ENCODE peak calls at places on chromosomes 2 and 18, in five cellular contexts. D is activated T-helper 1 cell treated with anti-CD3 and anti-CD28 coated beads, Interleukin-12 subunit alpha, Interleukin-12 subunit beta, Interleukin-2, Interleukin-4 antibody, amounts not matched to agents 30 ng/mL and 10 ng/mL and 1 ng/mL, durations not matched to agents 14 hours and 24 hours and 36 hours; L is GM12865; G is WTC11; S is ACHN. U is an unnamed sample.

GRCh38 chr18:76390452-76391035 is 104.5 kb downstream of the ZNF516 start:
- DNase-seq in D (no peak), G (no peak), L (no peak), S (no peak), U (no peak)

GRCh38 chr2:7725850-7726242 is 808.6 kb downstream of the RNF144A start:
- DNase-seq in G (no peak), L (no peak), S (no peak), D (no peak), U (no peak)

GRCh38 chr2:242053921-242054320 is 184.4 kb downstream of the RTP5 start:
- DNase-seq in D (no peak), G (no peak), L (no peak), S (no peak), U (no peak)

GRCh38 chr2:96308248-96308647 is 2.9 kb upstream of the SNRNP200 start:
- DNase-seq in L (no peak), S (no peak), G (no peak), D (no peak), U (no peak)

GRCh38 chr2:235577404-235578330 is 83.8 kb downstream of the AGAP1 start:
- DNase-seq in D (no peak), L (no peak), G (no peak), S (no peak), U (peak)

GRCh38 chr2:12762976-12763375 is 46.2 kb downstream of the TRIB2 start:
- DNase-seq in G (no peak), S (no peak), L (no peak), D (no peak), U (peak)

GRCh38 chr2:172090044-172090946 is 5.0 kb downstream of the DLX1 start:
- DNase-seq in L (no peak), S (no peak), D (no peak), G (peak), U (no peak)

GRCh38 chr2:189698020-189698887 is 23.8 kb downstream of the ANKAR start:
- DNase-seq in L (peak), D (peak), S (peak), G (peak), U (peak)

GRCh38 chr2:84732897-84733778 is 147.7 kb downstream of the TRABD2A start:
- DNase-seq in L (no peak), D (no peak), S (no peak), G (no peak), U (no peak)

GRCh38 chr18:58178476-58178875 is 134.4 kb downstream of the NEDD4L start:
- DNase-seq in D (no peak), L (no peak), S (peak), G (no peak), U (no peak)

GRCh38 chr2:133885847-133886246 is 317.6 kb upstream of the NCKAP5 start:
- DNase-seq in D (no peak), S (peak), L (no peak), G (no peak), U (no peak)

GRCh38 chr2:201965550-201965949 is 68.1 kb upstream of the FZD7 start:
- DNase-seq in L (no peak), G (no peak), S (no peak), D (no peak), U (no peak)

GRCh38 chr2:136375017-136375901 is 257.3 kb upstream of the CXCR4 start:
- DNase-seq in D (no peak), L (peak), G (no peak), S (no peak), U (no peak)